ENCODE peak calls at places on chromosomes 12 and 14, in four cellular contexts. One of them, this sample, is unnamed.

GRCh38 chr12:3421191-3421590 is 69.8 kb upstream of the PRMT8 start:
- DNase-seq in ovary: no peak
- DNase-seq in NB4: no peak
- DNase-seq in foreskin fibroblast: no peak
- DNase-seq in this sample: no peak

GRCh38 chr12:76558684-76559276 is 791 bp downstream of the OSBPL8 start:
- DNase-seq in ovary: peak
- DNase-seq in NB4: peak
- DNase-seq in foreskin fibroblast: peak
- DNase-seq in this sample: peak

GRCh38 chr12:10184261-10184843 is 5.5 kb downstream of the TMEM52B start:
- DNase-seq in ovary: no peak
- DNase-seq in NB4: no peak
- DNase-seq in foreskin fibroblast: peak
- DNase-seq in this sample: no peak

GRCh38 chr14:55448146-55448614 is 7.8 kb upstream of the TBPL2 start:
- DNase-seq in ovary: no peak
- DNase-seq in NB4: peak
- DNase-seq in foreskin fibroblast: peak
- DNase-seq in this sample: peak

GRCh38 chr12:3004655-3005565 is 45.7 kb downstream of the TEAD4 start:
- DNase-seq in ovary: no peak
- DNase-seq in NB4: peak
- DNase-seq in foreskin fibroblast: peak
- DNase-seq in this sample: peak

GRCh38 chr12:68612245-68612644 is 1.5 kb downstream of the RAP1B start:
- DNase-seq in ovary: no peak
- DNase-seq in NB4: peak
- DNase-seq in foreskin fibroblast: no peak
- DNase-seq in this sample: peak

GRCh38 chr14:77641207-77641533 is 24.7 kb upstream of the SPTLC2 start:
- DNase-seq in ovary: no peak
- DNase-seq in NB4: no peak
- DNase-seq in foreskin fibroblast: no peak
- DNase-seq in this sample: no peak

GRCh38 chr14:61581955-61582615 is 113.2 kb upstream of the HIF1A start:
- DNase-seq in ovary: no peak
- DNase-seq in NB4: no peak
- DNase-seq in foreskin fibroblast: no peak
- DNase-seq in this sample: no peak

GRCh38 chr12:107108995-107109508 is 15.7 kb upstream of the CRY1 start:
- DNase-seq in ovary: no peak
- DNase-seq in NB4: no peak
- DNase-seq in foreskin fibroblast: no peak
- DNase-seq in this sample: no peak

GRCh38 chr12:120093592-120094355 is 22.8 kb downstream of the RAB35 start:
- DNase-seq in ovary: no peak
- DNase-seq in NB4: peak
- DNase-seq in foreskin fibroblast: no peak
- DNase-seq in this sample: no peak

GRCh38 chr12:2049604-2050540 is 2.9 kb upstream of the CACNA1C start:
- DNase-seq in ovary: no peak
- DNase-seq in NB4: peak
- DNase-seq in foreskin fibroblast: no peak
- DNase-seq in this sample: no peak

GRCh38 chr14:99540196-99541032 is 59.2 kb downstream of the CCNK start:
- DNase-seq in ovary: no peak
- DNase-seq in NB4: no peak
- DNase-seq in foreskin fibroblast: no peak
- DNase-seq in this sample: no peak

GRCh38 chr12:115791331-115791730 is 486.2 kb downstream of the MED13L start:
- DNase-seq in ovary: no peak
- DNase-seq in NB4: no peak
- DNase-seq in foreskin fibroblast: no peak
- DNase-seq in this sample: no peak

GRCh38 chr12:113061061-113061694 is 4.6 kb downstream of the DTX1 start:
- DNase-seq in ovary: no peak
- DNase-seq in NB4: no peak
- DNase-seq in foreskin fibroblast: no peak
- DNase-seq in this sample: no peak

GRCh38 chr12:118120579-118121363 is 15.2 kb upstream of the PEBP1 start:
- DNase-seq in ovary: peak
- DNase-seq in NB4: peak
- DNase-seq in foreskin fibroblast: peak
- DNase-seq in this sample: peak

GRCh38 chr12:105334568-105334967 is 4.1 kb downstream of the C12orf75 start:
- DNase-seq in ovary: no peak
- DNase-seq in NB4: no peak
- DNase-seq in foreskin fibroblast: peak
- DNase-seq in this sample: peak

GRCh38 chr14:23160924-23161522 is 22.4 kb downstream of the SLC7A8 start:
- DNase-seq in ovary: peak
- DNase-seq in NB4: peak
- DNase-seq in foreskin fibroblast: peak
- DNase-seq in this sample: peak

GRCh38 chr12:49014547-49014946 is 4.0 kb downstream of the PRKAG1 start:
- DNase-seq in ovary: no peak
- DNase-seq in NB4: no peak
- DNase-seq in foreskin fibroblast: peak
- DNase-seq in this sample: peak

GRCh38 chr12:1835178-1836131 is 15.1 kb downstream of the LRTM2 start:
- DNase-seq in ovary: no peak
- DNase-seq in NB4: peak
- DNase-seq in foreskin fibroblast: no peak
- DNase-seq in this sample: no peak

GRCh38 chr12:83802011-83802410 is 1110.6 kb downstream of the SLC6A15 start:
- DNase-seq in ovary: no peak
- DNase-seq in NB4: no peak
- DNase-seq in foreskin fibroblast: no peak
- DNase-seq in this sample: no peak

GRCh38 chr14:75647650-75648049 is 13.0 kb downstream of the ERG28 start:
- DNase-seq in ovary: no peak
- DNase-seq in NB4: no peak
- DNase-seq in foreskin fibroblast: no peak
- DNase-seq in this sample: no peak

GRCh38 chr14:46490150-46490769 is 161.3 kb downstream of the RPL10L start:
- DNase-seq in ovary: no peak
- DNase-seq in NB4: peak
- DNase-seq in foreskin fibroblast: no peak
- DNase-seq in this sample: peak

GRCh38 chr12:27710592-27711311 is at the start of gene MRPS35:
- DNase-seq in ovary: peak
- DNase-seq in NB4: peak
- DNase-seq in foreskin fibroblast: peak
- DNase-seq in this sample: peak

GRCh38 chr14:58768977-58769376 is 131.2 kb downstream of the DACT1 start:
- DNase-seq in ovary: no peak
- DNase-seq in NB4: no peak
- DNase-seq in foreskin fibroblast: no peak
- DNase-seq in this sample: no peak

GRCh38 chr14:32306549-32306948 is 22.5 kb upstream of the AKAP6 start:
- DNase-seq in ovary: no peak
- DNase-seq in NB4: no peak
- DNase-seq in foreskin fibroblast: no peak
- DNase-seq in this sample: peak

GRCh38 chr12:80708535-80709328 is 1.3 kb downstream of the MYF6 start:
- DNase-seq in ovary: no peak
- DNase-seq in NB4: peak
- DNase-seq in foreskin fibroblast: no peak
- DNase-seq in this sample: no peak

GRCh38 chr14:33938131-33938949 is 12.5 kb downstream of the EGLN3 start:
- DNase-seq in ovary: peak
- DNase-seq in NB4: no peak
- DNase-seq in foreskin fibroblast: no peak
- DNase-seq in this sample: peak

GRCh38 chr14:68704736-68705720 is 87.8 kb downstream of the ZFP36L1 start:
- DNase-seq in ovary: peak
- DNase-seq in NB4: no peak
- DNase-seq in foreskin fibroblast: no peak
- DNase-seq in this sample: peak

GRCh38 chr14:86714575-86714974 is 1184.6 kb downstream of the FLRT2 start:
- DNase-seq in ovary: no peak
- DNase-seq in NB4: no peak
- DNase-seq in foreskin fibroblast: no peak
- DNase-seq in this sample: no peak

DNA sequence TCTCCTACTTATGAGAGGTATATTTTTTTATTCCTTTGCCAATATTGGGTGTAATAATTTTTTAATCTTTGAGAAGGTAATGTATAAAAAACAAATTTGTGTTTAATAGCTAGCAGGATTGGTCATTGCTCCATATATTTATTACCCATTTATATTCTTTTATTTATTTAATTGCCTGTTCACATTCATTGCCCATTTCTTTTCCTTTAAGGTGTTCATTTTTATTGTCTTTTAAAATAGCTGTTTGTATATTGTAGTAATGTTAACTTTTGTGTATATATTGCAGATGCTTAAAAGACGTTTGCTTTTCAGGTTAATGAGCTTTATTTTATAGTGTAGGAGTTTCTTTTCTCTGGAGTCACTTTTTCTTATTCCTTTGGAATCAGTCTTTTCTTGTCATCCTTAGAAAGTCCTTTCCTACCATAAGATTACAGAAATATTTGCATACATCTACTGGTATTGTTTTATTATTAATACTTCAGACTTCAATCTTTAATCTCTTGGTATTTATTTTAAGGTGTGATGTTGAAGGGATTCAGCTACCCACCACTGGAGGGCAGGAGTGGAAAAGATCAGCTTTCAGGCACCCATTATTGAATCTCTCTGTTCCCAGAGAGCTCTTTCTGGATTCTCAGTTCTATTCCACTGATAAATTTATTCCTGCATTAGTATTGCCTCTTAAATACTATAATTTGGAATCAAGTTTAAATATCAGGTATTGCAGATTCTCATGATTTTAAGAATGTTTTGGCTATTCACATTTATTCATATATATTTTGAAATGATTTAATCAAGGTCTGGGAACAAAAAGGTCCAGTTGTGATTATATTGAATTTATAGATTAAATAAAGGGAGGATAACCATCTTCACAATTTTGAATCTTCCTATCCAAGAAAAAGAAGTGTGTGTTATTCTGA is 17.3 kb downstream of the PPM1A start:
- DNase-seq in ovary: no peak
- DNase-seq in NB4: peak
- DNase-seq in foreskin fibroblast: peak
- DNase-seq in this sample: peak
- TF ChIP-seq CTCF in ovary: no peak
- TF ChIP-seq CTCF in NB4: peak
- TF ChIP-seq CTCF in foreskin fibroblast: peak
- TF ChIP-seq CTCF in this sample: peak

DNA sequence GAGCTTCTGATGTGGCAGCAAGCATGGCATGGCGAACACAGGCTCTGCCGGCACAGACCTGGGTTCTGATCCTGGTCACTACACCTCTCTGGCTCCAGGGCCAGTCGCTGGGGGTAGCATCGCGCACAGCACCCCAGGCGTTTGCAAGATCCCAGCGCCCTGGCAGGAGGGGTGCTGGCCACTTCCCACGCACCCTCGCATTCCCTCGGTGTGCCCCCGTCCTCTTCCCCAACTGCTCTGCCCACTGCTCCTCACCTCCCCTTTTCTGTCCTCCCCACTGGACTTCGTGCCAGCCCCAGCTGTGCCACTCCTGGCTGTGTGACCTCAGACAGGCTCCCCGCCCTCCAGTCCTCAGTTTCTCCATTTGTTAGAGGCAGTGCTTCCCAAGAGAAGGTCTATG is 2.8 kb downstream of the CDK2AP1 start:
- DNase-seq in ovary: no peak
- DNase-seq in NB4: no peak
- DNase-seq in foreskin fibroblast: no peak
- DNase-seq in this sample: no peak
- H3K4me3 ChIP-seq in ovary: no peak
- H3K4me3 ChIP-seq in NB4: no peak
- H3K4me3 ChIP-seq in foreskin fibroblast: peak
- H3K4me3 ChIP-seq in this sample: no peak

DNA sequence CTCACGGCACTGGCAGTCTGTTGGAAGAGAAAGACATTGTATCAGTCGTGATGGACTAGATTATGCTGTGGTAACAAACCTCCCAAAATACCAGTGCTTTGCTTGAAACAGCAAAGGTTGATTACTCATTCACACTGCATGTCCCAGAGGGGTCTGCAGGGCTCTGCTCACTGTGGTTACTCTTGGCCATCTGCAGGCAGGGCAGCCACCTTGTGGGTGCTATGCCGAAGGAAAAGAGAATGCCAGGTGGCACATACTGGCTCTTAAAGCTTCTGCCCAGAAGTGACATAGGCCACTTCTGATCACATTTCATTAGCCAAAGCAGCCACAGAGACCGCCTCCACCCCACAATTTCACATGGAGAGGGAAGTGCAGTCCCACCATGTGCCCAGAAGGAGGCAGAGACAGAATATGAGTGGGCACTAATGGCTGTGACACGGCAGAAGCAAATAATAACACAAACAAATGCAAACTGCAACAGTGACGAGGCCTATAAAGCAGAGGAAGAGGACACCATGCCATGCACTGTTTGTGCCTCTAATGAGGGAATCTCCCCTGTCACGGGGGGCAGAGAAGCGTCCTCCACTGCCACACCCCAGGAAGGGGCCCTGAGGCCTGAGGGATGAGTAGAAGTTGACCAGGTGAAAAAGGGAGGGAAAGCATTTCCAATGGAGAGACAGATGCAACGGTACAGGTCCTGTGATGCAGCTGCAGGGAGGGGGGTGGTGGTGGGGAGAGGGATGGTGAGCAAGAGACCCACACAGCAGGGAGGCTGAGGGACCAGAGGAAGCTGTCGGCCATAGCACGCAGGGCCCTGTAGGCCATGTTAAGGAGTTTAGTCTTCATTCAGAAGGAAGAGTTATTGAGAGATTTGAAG is 51.7 kb upstream of the KICS2 start:
- DNase-seq in ovary: no peak
- DNase-seq in NB4: peak
- DNase-seq in foreskin fibroblast: no peak
- DNase-seq in this sample: peak
- TF ChIP-seq CTCF in ovary: no peak
- TF ChIP-seq CTCF in NB4: peak
- TF ChIP-seq CTCF in foreskin fibroblast: peak
- TF ChIP-seq CTCF in this sample: peak

GRCh38 chr12:56020437-56021189 is at the start of gene IKZF4:
- DNase-seq in ovary: peak
- DNase-seq in NB4: peak
- DNase-seq in foreskin fibroblast: peak
- DNase-seq in this sample: no peak
- H3K4me3 ChIP-seq in ovary: peak
- H3K4me3 ChIP-seq in NB4: no peak
- H3K4me3 ChIP-seq in foreskin fibroblast: no peak
- H3K4me3 ChIP-seq in this sample: no peak

This sample was measured in epithelial cell of esophagus.